ENCODE peak calls at places on chromosomes 12 and 14, in nine cellular contexts. D is activated naive CD8-positive, alpha-beta T cell treated with anti-CD3 and anti-CD28 coated beads, Interleukin-2, amount 50 U/mL, for 24 hours; B is NCI-H345; T is activated CD4-positive, alpha-beta T cell treated with anti-CD3 and anti-CD28 coated beads, Interleukin-2, amount 50 U/mL, for 1 hour; J is Jurkat, Clone E6-1; Z is progenitor cell of endocrine pancreas; A is T47D; K is GM18507; E is endothelial cell. F is an unnamed sample.

GRCh38 chr12:66288121-66288520 is 14.2 kb upstream of the HELB start:
- DNase-seq in D (no peak), K (no peak), E (no peak), J (peak; percentile 96), B (no peak), A (no peak), T (peak; percentile 51), Z (no peak), F (no peak)

GRCh38 chr14:22411398-22411797 is 177.6 kb downstream of the DAD1 start:
- DNase-seq in A (no peak), Z (no peak), D (no peak), K (no peak), T (no peak), B (no peak), J (no peak), E (no peak), F (no peak)

GRCh38 chr12:23929906-23930305 is 19.6 kb downstream of the SOX5 start:
- DNase-seq in D (no peak), E (no peak), A (no peak), T (no peak), B (no peak), K (no peak), J (no peak), Z (no peak), F (peak; percentile 25)

GRCh38 chr14:23153891-23154796 is 29.3 kb downstream of the SLC7A8 start:
- DNase-seq in B (no peak), E (no peak), Z (no peak), T (no peak), A (peak; percentile 92), K (no peak), D (no peak), J (peak; percentile 10), F (peak; percentile 93)

GRCh38 chr14:67746927-67747326 is 45.2 kb downstream of the RDH12 start:
- DNase-seq in Z (no peak), E (no peak), A (no peak), J (no peak), D (peak; percentile 5), T (no peak), B (no peak), K (peak; percentile 17), F (no peak)

GRCh38 chr14:103973354-103973753 is 31.0 kb upstream of the RD3L start:
- DNase-seq in D (no peak), T (no peak), J (no peak), K (no peak), B (no peak), E (no peak), A (peak; percentile 35), Z (no peak), F (no peak)

GRCh38 chr14:28300356-28300755 is 466.2 kb upstream of the FOXG1 start:
- DNase-seq in E (no peak), J (no peak), B (no peak), Z (no peak), D (no peak), K (no peak), A (no peak), T (no peak), F (no peak)

GRCh38 chr14:20278414-20278813 is 27.3 kb downstream of the TTC5 start:
- DNase-seq in Z (no peak), T (peak; percentile 8), D (peak; percentile 6), J (peak; percentile 78), A (no peak), E (no peak), K (no peak), B (peak; percentile 12), F (peak; percentile 27)

GRCh38 chr14:65117795-65118746 is 15.8 kb upstream of the MAX start:
- DNase-seq in A (peak; percentile 83), T (no peak), E (no peak), J (no peak), Z (no peak), K (no peak), B (no peak), D (no peak), F (no peak)

GRCh38 chr14:100149789-100150611 is 9.4 kb downstream of the DEGS2 start:
- DNase-seq in J (no peak), D (no peak), K (no peak), A (peak; percentile 86), T (no peak), Z (no peak), E (no peak), B (no peak), F (no peak)